ENCODE peak calls at places on chromosomes 6 and 20, in four cellular contexts. One of them, this sample, is unnamed.

GRCh38 chr6:137623293-137623692 is 129.1 kb upstream of the OLIG3 start:
- DNase-seq in GM23338: no peak
- DNase-seq in K562: no peak
- DNase-seq in GM12892: no peak
- DNase-seq in this sample: no peak

GRCh38 chr20:44282148-44282547 is 28.9 kb downstream of the FITM2 start:
- DNase-seq in GM23338: no peak
- DNase-seq in GM12892: no peak
- DNase-seq in K562: no peak
- DNase-seq in this sample: no peak

GRCh38 chr6:152268846-152269442 is 368.2 kb downstream of the SYNE1 start:
- DNase-seq in GM23338: no peak
- DNase-seq in GM12892: no peak
- DNase-seq in K562: no peak
- DNase-seq in this sample: no peak

GRCh38 chr20:34675993-34676641 is 775 bp downstream of the PIGU start:
- DNase-seq in GM12892: no peak
- DNase-seq in GM23338: no peak
- DNase-seq in K562: no peak
- DNase-seq in this sample: peak

GRCh38 chr6:40695114-40695513 is 108.0 kb upstream of the LRFN2 start:
- DNase-seq in GM23338: peak
- DNase-seq in K562: no peak
- DNase-seq in GM12892: no peak
- DNase-seq in this sample: no peak

GRCh38 chr6:119832411-119832810 is 482.9 kb upstream of the MAN1A1 start:
- DNase-seq in K562: no peak
- DNase-seq in GM12892: no peak
- DNase-seq in GM23338: no peak
- DNase-seq in this sample: no peak

GRCh38 chr6:104713982-104714381 is 145.7 kb downstream of the HACE1 start:
- DNase-seq in GM23338: no peak
- DNase-seq in K562: no peak
- DNase-seq in GM12892: no peak
- DNase-seq in this sample: no peak

GRCh38 chr6:97203343-97203742 is 79.7 kb downstream of the MMS22L start:
- DNase-seq in GM23338: no peak
- DNase-seq in GM12892: no peak
- DNase-seq in K562: no peak
- DNase-seq in this sample: no peak

GRCh38 chr6:36289281-36290018 is 19.6 kb downstream of the PNPLA1 start:
- DNase-seq in GM23338: peak
- DNase-seq in GM12892: no peak
- DNase-seq in K562: no peak
- DNase-seq in this sample: no peak

GRCh38 chr6:39707962-39708683 is 17.1 kb downstream of the KIF6 start:
- DNase-seq in K562: no peak
- DNase-seq in GM12892: no peak
- DNase-seq in GM23338: no peak
- DNase-seq in this sample: no peak

GRCh38 chr6:37633581-37634237 is 64.0 kb downstream of the MDGA1 start:
- DNase-seq in K562: no peak
- DNase-seq in GM23338: no peak
- DNase-seq in GM12892: no peak
- DNase-seq in this sample: no peak

GRCh38 chr6:37051138-37052026 is 45.9 kb downstream of the FGD2 start:
- DNase-seq in GM12892: peak
- DNase-seq in GM23338: peak
- DNase-seq in K562: peak
- DNase-seq in this sample: no peak

GRCh38 chr6:110529355-110529754 is 52.9 kb upstream of the SLC22A16 start:
- DNase-seq in K562: no peak
- DNase-seq in GM12892: no peak
- DNase-seq in GM23338: no peak
- DNase-seq in this sample: no peak

GRCh38 chr6:13373488-13373886 is 45.1 kb upstream of the TBC1D7 start:
- DNase-seq in GM12892: no peak
- DNase-seq in K562: no peak
- DNase-seq in GM23338: no peak
- DNase-seq in this sample: no peak

GRCh38 chr20:13342469-13343242 is 121.6 kb downstream of the ISM1 start:
- DNase-seq in GM12892: no peak
- DNase-seq in GM23338: no peak
- DNase-seq in K562: no peak
- DNase-seq in this sample: no peak

GRCh38 chr20:1472556-1473243 is 6.1 kb upstream of the NSFL1C start:
- DNase-seq in K562: no peak
- DNase-seq in GM12892: no peak
- DNase-seq in GM23338: no peak
- DNase-seq in this sample: no peak

GRCh38 chr20:38847840-38848239 is 42.3 kb downstream of the PPP1R16B start:
- DNase-seq in GM12892: no peak
- DNase-seq in K562: no peak
- DNase-seq in GM23338: no peak
- DNase-seq in this sample: no peak

GRCh38 chr6:23650676-23651075 is 475.3 kb upstream of the NRSN1 start:
- DNase-seq in GM23338: no peak
- DNase-seq in GM12892: no peak
- DNase-seq in K562: no peak
- DNase-seq in this sample: no peak

GRCh38 chr6:121885399-121886152 is 450.1 kb downstream of the GJA1 start:
- DNase-seq in GM23338: no peak
- DNase-seq in K562: no peak
- DNase-seq in GM12892: no peak
- DNase-seq in this sample: no peak

GRCh38 chr6:95203153-95203754 is 374.1 kb upstream of the MANEA start:
- DNase-seq in GM23338: peak
- DNase-seq in GM12892: no peak
- DNase-seq in K562: peak
- DNase-seq in this sample: peak

GRCh38 chr6:43606019-43606418 is 23.0 kb downstream of the GTPBP2 start:
- DNase-seq in GM12892: no peak
- DNase-seq in K562: no peak
- DNase-seq in GM23338: no peak
- DNase-seq in this sample: no peak

GRCh38 chr6:83518946-83519489 is 6.7 kb downstream of the PRSS35 start:
- DNase-seq in GM23338: peak
- DNase-seq in GM12892: no peak
- DNase-seq in K562: no peak
- DNase-seq in this sample: no peak

GRCh38 chr20:23441850-23442313 is 2.4 kb downstream of the CSTL1 start:
- DNase-seq in GM12892: peak
- DNase-seq in GM23338: peak
- DNase-seq in K562: peak
- DNase-seq in this sample: peak

GRCh38 chr20:43916073-43916874 is 1.6 kb downstream of the TOX2 start:
- DNase-seq in GM23338: peak
- DNase-seq in K562: no peak
- DNase-seq in GM12892: no peak
- DNase-seq in this sample: no peak

GRCh38 chr20:59469266-59470252 is 134.8 kb upstream of the PHACTR3 start:
- DNase-seq in GM23338: peak
- DNase-seq in K562: peak
- DNase-seq in GM12892: no peak
- DNase-seq in this sample: no peak

GRCh38 chr20:13442990-13443389 is 195.7 kb downstream of the TASP1 start:
- DNase-seq in GM12892: no peak
- DNase-seq in K562: no peak
- DNase-seq in GM23338: no peak
- DNase-seq in this sample: no peak

GRCh38 chr6:155623450-155624178 is 168.0 kb upstream of the NOX3 start:
- DNase-seq in GM23338: peak
- DNase-seq in GM12892: no peak
- DNase-seq in K562: no peak
- DNase-seq in this sample: no peak
- TF ChIP-seq POLR2AphosphoS5 in GM23338: no peak
- TF ChIP-seq POLR2AphosphoS5 in GM12892: no peak
- TF ChIP-seq POLR2AphosphoS5 in K562: no peak
- TF ChIP-seq POLR2AphosphoS5 in this sample: no peak

GRCh38 chr6:130811932-130812331 is 15.3 kb upstream of the SMLR1 start:
- DNase-seq in K562: no peak
- DNase-seq in GM12892: no peak
- DNase-seq in GM23338: no peak
- DNase-seq in this sample: no peak

GRCh38 chr6:130814506-130814905 is 12.7 kb upstream of the SMLR1 start:
- DNase-seq in GM23338: no peak
- DNase-seq in K562: no peak
- DNase-seq in GM12892: no peak
- DNase-seq in this sample: no peak

GRCh38 chr6:130815200-130816071 is 11.8 kb upstream of the SMLR1 start:
- DNase-seq in GM23338: no peak
- DNase-seq in GM12892: no peak
- DNase-seq in K562: no peak
- DNase-seq in this sample: no peak

GRCh38 chr6:130810307-130811030 is 16.7 kb upstream of the SMLR1 start:
- DNase-seq in GM23338: peak
- DNase-seq in K562: no peak
- DNase-seq in GM12892: no peak
- DNase-seq in this sample: no peak
- TF ChIP-seq POLR2AphosphoS5 in GM23338: no peak
- TF ChIP-seq POLR2AphosphoS5 in K562: no peak
- TF ChIP-seq POLR2AphosphoS5 in GM12892: no peak
- TF ChIP-seq POLR2AphosphoS5 in this sample: no peak

GRCh38 chr6:41779793-41780622 is at the start of gene FRS3:
- DNase-seq in GM23338: peak
- DNase-seq in GM12892: peak
- DNase-seq in K562: peak
- DNase-seq in this sample: peak
- TF ChIP-seq POLR2AphosphoS5 in GM23338: peak
- TF ChIP-seq POLR2AphosphoS5 in GM12892: no peak
- TF ChIP-seq POLR2AphosphoS5 in K562: peak
- TF ChIP-seq POLR2AphosphoS5 in this sample: peak

GRCh38 chr6:90086517-90086916 is 192.2 kb downstream of the GJA10 start:
- DNase-seq in GM23338: no peak
- DNase-seq in K562: no peak
- DNase-seq in GM12892: no peak
- DNase-seq in this sample: no peak

GRCh38 chr6:90083891-90084290 is 189.6 kb downstream of the GJA10 start:
- DNase-seq in K562: peak
- DNase-seq in GM23338: no peak
- DNase-seq in GM12892: no peak
- DNase-seq in this sample: no peak

GRCh38 chr6:90087103-90087833 is 193.0 kb downstream of the GJA10 start:
- DNase-seq in GM12892: no peak
- DNase-seq in GM23338: no peak
- DNase-seq in K562: no peak
- DNase-seq in this sample: no peak

GRCh38 chr6:90090866-90091265 is 196.6 kb downstream of the GJA10 start:
- DNase-seq in GM23338: no peak
- DNase-seq in GM12892: no peak
- DNase-seq in K562: no peak
- DNase-seq in this sample: no peak

DNA sequence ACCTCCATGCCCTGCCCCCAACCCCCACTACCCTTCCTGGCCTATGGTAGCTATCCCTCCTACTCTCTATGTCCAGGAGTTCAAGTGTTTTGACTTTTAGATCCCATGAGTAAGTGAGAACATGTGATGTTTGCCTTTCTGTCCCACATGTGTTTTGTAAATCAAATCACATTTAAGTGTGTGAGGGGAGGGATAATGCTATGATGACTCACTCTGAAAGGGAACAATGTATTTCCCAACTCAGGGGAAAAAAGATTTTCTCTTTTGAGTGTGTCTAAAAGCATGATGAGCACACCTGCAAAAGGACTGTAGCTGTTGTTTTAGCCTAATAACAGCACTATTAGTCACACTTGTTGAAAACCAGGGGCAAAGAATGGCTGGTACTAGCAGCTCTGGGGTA is 193.7 kb downstream of the GJA10 start:
- DNase-seq in GM12892: no peak
- DNase-seq in K562: no peak
- DNase-seq in GM23338: no peak
- DNase-seq in this sample: no peak
- TF ChIP-seq POLR2AphosphoS5 in GM12892: no peak
- TF ChIP-seq POLR2AphosphoS5 in K562: no peak
- TF ChIP-seq POLR2AphosphoS5 in GM23338: no peak
- TF ChIP-seq POLR2AphosphoS5 in this sample: no peak

DNA sequence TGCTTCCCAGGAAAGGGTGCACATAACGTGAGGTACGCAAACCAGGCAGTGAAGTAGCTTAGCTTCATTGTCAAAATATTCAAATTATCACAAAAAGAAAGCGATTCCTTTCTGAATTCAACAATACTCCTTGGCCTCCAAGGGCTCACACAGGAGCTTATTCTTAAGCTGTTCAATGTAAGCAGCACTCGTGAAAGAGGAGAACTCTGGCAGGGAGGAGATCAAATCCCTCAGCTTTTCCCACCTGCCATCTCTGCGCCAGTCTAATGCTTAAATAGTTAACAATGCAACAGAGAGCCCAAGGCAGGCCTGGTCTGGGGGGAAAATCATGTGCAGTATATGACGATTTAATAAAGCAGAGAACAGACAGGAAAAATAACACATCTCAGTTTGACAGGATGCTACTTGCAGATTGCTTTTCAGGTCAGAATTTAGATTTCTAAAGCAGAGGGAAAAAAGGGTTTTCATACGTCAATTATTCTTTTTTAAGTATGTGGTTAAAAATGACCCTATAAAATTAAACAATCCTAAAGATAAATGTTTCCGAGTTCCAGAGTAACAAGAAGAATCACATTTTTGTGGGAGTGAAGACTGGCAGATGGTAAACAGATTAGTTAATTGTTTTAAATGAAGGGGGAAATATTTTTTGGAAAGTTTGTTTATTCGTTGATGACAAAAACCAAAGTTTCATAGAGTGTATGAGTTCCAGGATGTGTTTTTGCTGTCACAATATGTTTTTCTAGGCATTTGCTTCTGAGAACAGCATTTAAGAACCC is 46.0 kb downstream of the PLAGL1 start:
- DNase-seq in K562: no peak
- DNase-seq in GM23338: no peak
- DNase-seq in GM12892: no peak
- DNase-seq in this sample: no peak
- TF ChIP-seq POLR2AphosphoS5 in K562: no peak
- TF ChIP-seq POLR2AphosphoS5 in GM23338: no peak
- TF ChIP-seq POLR2AphosphoS5 in GM12892: no peak
- TF ChIP-seq POLR2AphosphoS5 in this sample: no peak

This sample was measured in Panc1.